ENCODE peak calls at places on chromosomes 2 and 18, in six cellular contexts. One of them, this sample, is unnamed. For H3K9me3, the result is how much of the 10 kb centered on the place peaks cover.

GRCh38 chr2:160427629-160428424 is 65.8 kb downstream of the RBMS1 start:
- DNase-seq in adrenal gland: peak
- DNase-seq in mammary epithelial cell: peak
- DNase-seq in HCT116: no peak
- DNase-seq in naive thymus-derived CD4-positive, alpha-beta T cell: peak
- DNase-seq in hepatocyte: no peak
- DNase-seq in this sample: peak

GRCh38 chr2:163405298-163405697 is 330.5 kb downstream of the FIGN start:
- DNase-seq in HCT116: no peak
- DNase-seq in hepatocyte: peak
- DNase-seq in mammary epithelial cell: no peak
- DNase-seq in naive thymus-derived CD4-positive, alpha-beta T cell: no peak
- DNase-seq in adrenal gland: no peak
- DNase-seq in this sample: no peak

GRCh38 chr2:84393829-84394228 is 65.3 kb downstream of the SUCLG1 start:
- DNase-seq in naive thymus-derived CD4-positive, alpha-beta T cell: no peak
- DNase-seq in HCT116: no peak
- DNase-seq in mammary epithelial cell: no peak
- DNase-seq in adrenal gland: no peak
- DNase-seq in hepatocyte: no peak
- DNase-seq in this sample: no peak

GRCh38 chr2:39602616-39603015 is 63.1 kb upstream of the TMEM178A start:
- DNase-seq in mammary epithelial cell: no peak
- DNase-seq in HCT116: no peak
- DNase-seq in hepatocyte: no peak
- DNase-seq in adrenal gland: no peak
- DNase-seq in naive thymus-derived CD4-positive, alpha-beta T cell: no peak
- DNase-seq in this sample: no peak

GRCh38 chr2:178271629-178272333 is 77.5 kb downstream of the OSBPL6 start:
- DNase-seq in mammary epithelial cell: peak
- DNase-seq in HCT116: no peak
- DNase-seq in naive thymus-derived CD4-positive, alpha-beta T cell: no peak
- DNase-seq in hepatocyte: peak
- DNase-seq in adrenal gland: peak
- DNase-seq in this sample: no peak

GRCh38 chr18:3104190-3105054 is 91.5 kb upstream of the LPIN2 start:
- DNase-seq in naive thymus-derived CD4-positive, alpha-beta T cell: no peak
- DNase-seq in mammary epithelial cell: peak
- DNase-seq in hepatocyte: no peak
- DNase-seq in HCT116: no peak
- DNase-seq in adrenal gland: no peak
- DNase-seq in this sample: no peak

GRCh38 chr18:26961805-26962204 is 96.3 kb upstream of the AQP4 start:
- DNase-seq in mammary epithelial cell: no peak
- DNase-seq in hepatocyte: no peak
- DNase-seq in HCT116: no peak
- DNase-seq in naive thymus-derived CD4-positive, alpha-beta T cell: no peak
- DNase-seq in adrenal gland: no peak
- DNase-seq in this sample: no peak

GRCh38 chr2:238573065-238573778 is 146.5 kb downstream of the ASB1 start:
- DNase-seq in hepatocyte: no peak
- DNase-seq in adrenal gland: peak
- DNase-seq in mammary epithelial cell: no peak
- DNase-seq in HCT116: peak
- DNase-seq in naive thymus-derived CD4-positive, alpha-beta T cell: no peak
- DNase-seq in this sample: no peak

GRCh38 chr2:116094196-116094595 is 1651.8 kb downstream of the DPP10 start:
- DNase-seq in adrenal gland: no peak
- DNase-seq in mammary epithelial cell: no peak
- DNase-seq in HCT116: no peak
- DNase-seq in naive thymus-derived CD4-positive, alpha-beta T cell: no peak
- DNase-seq in hepatocyte: no peak
- DNase-seq in this sample: no peak

GRCh38 chr2:185802926-185803325 is 64.3 kb downstream of the FSIP2 start:
- DNase-seq in adrenal gland: no peak
- DNase-seq in hepatocyte: no peak
- DNase-seq in naive thymus-derived CD4-positive, alpha-beta T cell: no peak
- DNase-seq in mammary epithelial cell: no peak
- DNase-seq in HCT116: no peak
- DNase-seq in this sample: no peak

GRCh38 chr2:11236335-11236734 is 81.1 kb downstream of the SLC66A3 start:
- DNase-seq in adrenal gland: no peak
- DNase-seq in HCT116: no peak
- DNase-seq in naive thymus-derived CD4-positive, alpha-beta T cell: no peak
- DNase-seq in mammary epithelial cell: no peak
- DNase-seq in hepatocyte: no peak
- DNase-seq in this sample: no peak

GRCh38 chr2:150404147-150404546 is 83.3 kb downstream of the RND3 start:
- DNase-seq in HCT116: no peak
- DNase-seq in mammary epithelial cell: no peak
- DNase-seq in adrenal gland: no peak
- DNase-seq in hepatocyte: no peak
- DNase-seq in naive thymus-derived CD4-positive, alpha-beta T cell: no peak
- DNase-seq in this sample: no peak

GRCh38 chr2:221245045-221245444 is 327.1 kb downstream of the EPHA4 start:
- DNase-seq in mammary epithelial cell: no peak
- DNase-seq in hepatocyte: no peak
- DNase-seq in HCT116: no peak
- DNase-seq in adrenal gland: no peak
- DNase-seq in naive thymus-derived CD4-positive, alpha-beta T cell: no peak
- DNase-seq in this sample: no peak

GRCh38 chr18:35311506-35311905 is 21.5 kb upstream of the ZSCAN30 start:
- DNase-seq in HCT116: no peak
- DNase-seq in hepatocyte: no peak
- DNase-seq in adrenal gland: peak
- DNase-seq in naive thymus-derived CD4-positive, alpha-beta T cell: no peak
- DNase-seq in mammary epithelial cell: peak
- DNase-seq in this sample: no peak

GRCh38 chr2:219292616-219293015 is 13.4 kb downstream of the DNAJB2 start:
- DNase-seq in mammary epithelial cell: no peak
- DNase-seq in hepatocyte: no peak
- DNase-seq in HCT116: no peak
- DNase-seq in adrenal gland: no peak
- DNase-seq in naive thymus-derived CD4-positive, alpha-beta T cell: no peak
- DNase-seq in this sample: no peak

GRCh38 chr18:60668583-60668982 is 296.0 kb upstream of the MC4R start:
- DNase-seq in adrenal gland: no peak
- DNase-seq in naive thymus-derived CD4-positive, alpha-beta T cell: no peak
- DNase-seq in HCT116: no peak
- DNase-seq in hepatocyte: no peak
- DNase-seq in mammary epithelial cell: no peak
- DNase-seq in this sample: no peak

GRCh38 chr18:34760444-34760843 is 50.3 kb downstream of the DTNA start:
- DNase-seq in naive thymus-derived CD4-positive, alpha-beta T cell: no peak
- DNase-seq in adrenal gland: no peak
- DNase-seq in mammary epithelial cell: no peak
- DNase-seq in hepatocyte: no peak
- DNase-seq in HCT116: no peak
- DNase-seq in this sample: no peak

GRCh38 chr2:21423854-21424253 is 300.1 kb downstream of the TDRD15 start:
- DNase-seq in HCT116: no peak
- DNase-seq in hepatocyte: no peak
- DNase-seq in naive thymus-derived CD4-positive, alpha-beta T cell: no peak
- DNase-seq in mammary epithelial cell: no peak
- DNase-seq in adrenal gland: no peak
- DNase-seq in this sample: no peak

GRCh38 chr2:160199683-160200389 is at the start of gene ITGB6:
- DNase-seq in adrenal gland: no peak
- DNase-seq in mammary epithelial cell: peak
- DNase-seq in HCT116: no peak
- DNase-seq in hepatocyte: no peak
- DNase-seq in naive thymus-derived CD4-positive, alpha-beta T cell: no peak
- DNase-seq in this sample: no peak

GRCh38 chr2:131535526-131535925 is 7.8 kb downstream of the CCDC74A start:
- DNase-seq in mammary epithelial cell: no peak
- DNase-seq in adrenal gland: no peak
- DNase-seq in naive thymus-derived CD4-positive, alpha-beta T cell: no peak
- DNase-seq in HCT116: no peak
- DNase-seq in hepatocyte: no peak
- DNase-seq in this sample: no peak

GRCh38 chr18:13703899-13704298 is 22.5 kb downstream of the FAM210A start:
- DNase-seq in mammary epithelial cell: no peak
- DNase-seq in HCT116: peak
- DNase-seq in naive thymus-derived CD4-positive, alpha-beta T cell: no peak
- DNase-seq in hepatocyte: no peak
- DNase-seq in adrenal gland: no peak
- DNase-seq in this sample: no peak

GRCh38 chr2:27408601-27409320 is 630 bp downstream of the PPM1G start:
- DNase-seq in hepatocyte: no peak
- DNase-seq in HCT116: no peak
- DNase-seq in naive thymus-derived CD4-positive, alpha-beta T cell: no peak
- DNase-seq in mammary epithelial cell: peak
- DNase-seq in adrenal gland: peak
- DNase-seq in this sample: peak

GRCh38 chr2:8954990-8955389 is 48.5 kb downstream of the MBOAT2 start:
- DNase-seq in HCT116: no peak
- DNase-seq in naive thymus-derived CD4-positive, alpha-beta T cell: no peak
- DNase-seq in mammary epithelial cell: no peak
- DNase-seq in hepatocyte: no peak
- DNase-seq in adrenal gland: no peak
- DNase-seq in this sample: no peak

GRCh38 chr2:17035010-17035409 is 369.4 kb upstream of the CYRIA start:
- DNase-seq in naive thymus-derived CD4-positive, alpha-beta T cell: no peak
- DNase-seq in adrenal gland: no peak
- DNase-seq in mammary epithelial cell: peak
- DNase-seq in HCT116: no peak
- DNase-seq in hepatocyte: no peak
- DNase-seq in this sample: no peak

GRCh38 chr2:183665976-183666375 is 541.7 kb downstream of the NUP35 start:
- DNase-seq in HCT116: no peak
- DNase-seq in adrenal gland: no peak
- DNase-seq in mammary epithelial cell: no peak
- DNase-seq in naive thymus-derived CD4-positive, alpha-beta T cell: no peak
- DNase-seq in hepatocyte: no peak
- DNase-seq in this sample: no peak

GRCh38 chr2:134279417-134279816 is 25.5 kb downstream of the MGAT5 start:
- DNase-seq in adrenal gland: no peak
- DNase-seq in hepatocyte: no peak
- DNase-seq in mammary epithelial cell: no peak
- DNase-seq in HCT116: no peak
- DNase-seq in naive thymus-derived CD4-positive, alpha-beta T cell: no peak
- DNase-seq in this sample: no peak

GRCh38 chr2:134278546-134278945 is 24.7 kb downstream of the MGAT5 start:
- DNase-seq in mammary epithelial cell: no peak
- DNase-seq in naive thymus-derived CD4-positive, alpha-beta T cell: no peak
- DNase-seq in HCT116: no peak
- DNase-seq in adrenal gland: no peak
- DNase-seq in hepatocyte: no peak
- DNase-seq in this sample: no peak

GRCh38 chr2:134281815-134282419 is 28.0 kb downstream of the MGAT5 start:
- DNase-seq in adrenal gland: no peak
- DNase-seq in HCT116: no peak
- DNase-seq in mammary epithelial cell: no peak
- DNase-seq in naive thymus-derived CD4-positive, alpha-beta T cell: no peak
- DNase-seq in hepatocyte: no peak
- DNase-seq in this sample: no peak

GRCh38 chr2:134280726-134281125 is 26.9 kb downstream of the MGAT5 start:
- DNase-seq in mammary epithelial cell: no peak
- DNase-seq in hepatocyte: no peak
- DNase-seq in adrenal gland: no peak
- DNase-seq in naive thymus-derived CD4-positive, alpha-beta T cell: no peak
- DNase-seq in HCT116: no peak
- DNase-seq in this sample: no peak

GRCh38 chr2:134280231-134280630 is 26.4 kb downstream of the MGAT5 start:
- DNase-seq in naive thymus-derived CD4-positive, alpha-beta T cell: no peak
- DNase-seq in adrenal gland: no peak
- DNase-seq in mammary epithelial cell: no peak
- DNase-seq in HCT116: no peak
- DNase-seq in hepatocyte: no peak
- DNase-seq in this sample: no peak
- H3K27ac ChIP-seq in naive thymus-derived CD4-positive, alpha-beta T cell: no peak
- H3K27ac ChIP-seq in adrenal gland: no peak
- H3K27ac ChIP-seq in mammary epithelial cell: no peak
- H3K27ac ChIP-seq in HCT116: no peak
- H3K27ac ChIP-seq in hepatocyte: no peak
- H3K27ac ChIP-seq in this sample: no peak

DNA sequence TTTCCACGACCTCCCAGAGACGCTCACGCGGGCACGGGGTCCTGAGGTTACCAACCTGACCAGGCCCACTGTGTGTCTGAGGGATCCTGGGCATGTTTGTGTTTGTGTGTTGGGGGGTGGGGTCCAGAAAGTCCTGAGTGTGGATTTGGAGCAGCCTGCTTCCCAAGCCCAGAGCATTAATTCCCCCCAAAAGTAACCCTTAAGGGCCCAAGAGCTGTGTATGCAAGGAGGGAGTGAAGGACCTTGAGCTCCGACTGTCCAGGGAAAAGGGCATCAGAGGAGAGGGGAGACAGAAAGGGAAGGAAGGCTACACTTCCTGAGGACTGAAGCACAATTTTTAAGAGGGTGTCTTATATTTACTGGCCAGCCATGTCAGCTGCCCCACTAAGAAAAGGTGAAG is 5.2 kb upstream of the SIX3 start:
- DNase-seq in naive thymus-derived CD4-positive, alpha-beta T cell: no peak
- DNase-seq in hepatocyte: no peak
- DNase-seq in HCT116: no peak
- DNase-seq in mammary epithelial cell: no peak
- DNase-seq in adrenal gland: no peak
- DNase-seq in this sample: no peak
- H3K9me3 ChIP-seq in naive thymus-derived CD4-positive, alpha-beta T cell: under half
- H3K9me3 ChIP-seq in hepatocyte: under half
- H3K9me3 ChIP-seq in HCT116: under half
- H3K9me3 ChIP-seq in mammary epithelial cell: under half
- H3K9me3 ChIP-seq in adrenal gland: under half
- H3K9me3 ChIP-seq in this sample: under half

DNA sequence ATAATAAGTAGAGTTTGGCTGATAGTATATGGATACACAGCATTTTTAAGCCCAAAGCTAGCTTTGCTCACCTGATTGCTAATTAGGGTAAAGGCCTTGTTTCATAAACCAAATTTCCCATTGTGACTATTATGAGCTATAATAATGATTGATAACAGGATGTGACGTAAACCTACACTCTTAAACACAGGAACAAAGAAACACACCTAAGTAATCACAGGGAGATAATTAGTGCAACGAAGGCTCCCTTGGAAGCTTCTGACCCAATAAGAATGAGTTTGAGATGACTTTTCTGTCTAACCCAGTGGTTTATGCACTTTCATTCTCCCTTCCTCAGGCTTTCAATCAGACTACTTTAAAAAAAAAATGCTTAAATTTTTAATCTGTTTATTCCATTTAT is 683.2 kb downstream of the SATB2 start:
- DNase-seq in mammary epithelial cell: no peak
- DNase-seq in hepatocyte: no peak
- DNase-seq in naive thymus-derived CD4-positive, alpha-beta T cell: no peak
- DNase-seq in adrenal gland: no peak
- DNase-seq in HCT116: no peak
- DNase-seq in this sample: no peak
- H3K27ac ChIP-seq in mammary epithelial cell: no peak
- H3K27ac ChIP-seq in hepatocyte: no peak
- H3K27ac ChIP-seq in naive thymus-derived CD4-positive, alpha-beta T cell: no peak
- H3K27ac ChIP-seq in adrenal gland: no peak
- H3K27ac ChIP-seq in HCT116: no peak
- H3K27ac ChIP-seq in this sample: no peak

DNA sequence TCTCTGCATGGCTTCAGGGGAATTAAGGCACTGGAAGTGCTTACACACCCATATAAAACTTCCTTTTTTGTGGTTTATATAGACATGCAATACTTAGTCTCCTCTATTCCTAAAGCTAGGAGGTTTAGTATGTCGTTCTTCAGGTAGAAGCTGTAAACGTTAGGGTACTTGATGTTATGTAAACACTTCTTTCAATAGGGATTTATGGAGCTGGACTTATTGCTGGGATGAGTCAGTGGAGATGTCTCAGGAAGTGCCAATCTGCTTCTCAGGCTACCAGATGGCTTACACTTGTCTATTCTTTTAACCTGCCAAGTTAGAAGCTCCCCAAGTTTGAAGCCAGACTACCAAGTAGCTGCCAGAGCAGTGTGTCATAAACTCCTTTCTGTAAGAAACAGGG is 756.4 kb upstream of the LRRTM1 start:
- DNase-seq in adrenal gland: no peak
- DNase-seq in HCT116: no peak
- DNase-seq in hepatocyte: no peak
- DNase-seq in naive thymus-derived CD4-positive, alpha-beta T cell: no peak
- DNase-seq in mammary epithelial cell: no peak
- DNase-seq in this sample: no peak
- H3K9me3 ChIP-seq in adrenal gland: under half
- H3K9me3 ChIP-seq in HCT116: under half
- H3K9me3 ChIP-seq in hepatocyte: under half
- H3K9me3 ChIP-seq in naive thymus-derived CD4-positive, alpha-beta T cell: under half
- H3K9me3 ChIP-seq in mammary epithelial cell: under half
- H3K9me3 ChIP-seq in this sample: under half

This sample was measured in CD8-positive, alpha-beta T cell.